ENCODE peak calls at places on chromosomes 13 and 19, in seven cellular contexts. O is cardiac muscle cell; I is fibroblast of lung; T is heart right ventricle; P is tibial nerve; M is GM12878; K is CD4-positive, alpha-beta T cell. F is an unnamed sample.

GRCh38 chr13:50156140-50156539 is 140.9 kb downstream of the KCNRG start:
- DNase-seq in O (no peak), I (peak), T (no peak), P (no peak), M (no peak), K (no peak), F (no peak)

GRCh38 chr13:33213797-33214196 is 71.8 kb downstream of the STARD13 start:
- DNase-seq in O (no peak), I (peak), T (no peak), P (no peak), M (no peak), K (no peak), F (no peak)

GRCh38 chr13:40422588-40423235 is 243.7 kb downstream of the FOXO1 start:
- DNase-seq in O (no peak), I (no peak), T (no peak), P (no peak), M (no peak), K (no peak), F (no peak)

GRCh38 chr19:38557205-38557799 is 60.5 kb downstream of the MAP4K1 start:
- DNase-seq in O (no peak), I (no peak), T (no peak), P (no peak), M (peak), K (no peak), F (no peak)

GRCh38 chr13:61410669-61411297 is 4.9 kb downstream of the PCDH20 start:
- DNase-seq in O (peak), I (peak), T (no peak), P (no peak), M (no peak), K (no peak), F (no peak)

GRCh38 chr13:113187263-113187669 is 21.2 kb downstream of the PCID2 start:
- DNase-seq in O (no peak), I (peak), T (peak), P (peak), M (no peak), K (no peak), F (peak)

GRCh38 chr13:60226507-60226906 is 62.8 kb upstream of the DIAPH3 start:
- DNase-seq in O (peak), I (peak), T (no peak), P (no peak), M (no peak), K (no peak), F (no peak)

GRCh38 chr19:23283925-23284324 is 33.7 kb upstream of the ZNF724 start:
- DNase-seq in O (peak), I (peak), T (peak), P (peak), M (no peak), K (peak), F (peak)

GRCh38 chr13:46743191-46743590 is 53.8 kb downstream of the ESD start:
- DNase-seq in O (no peak), I (no peak), T (no peak), P (no peak), M (no peak), K (no peak), F (no peak)

GRCh38 chr13:51803018-51803417 is 945 bp downstream of the DHRS12 start:
- DNase-seq in O (no peak), I (no peak), T (no peak), P (no peak), M (no peak), K (no peak), F (no peak)

GRCh38 chr13:110700186-110700585 is 5.7 kb downstream of the CARS2 start:
- DNase-seq in O (no peak), I (no peak), T (no peak), P (no peak), M (no peak), K (no peak), F (no peak)

GRCh38 chr13:19661561-19661960 is 28.1 kb downstream of the MPHOSPH8 start:
- DNase-seq in O (no peak), I (no peak), T (no peak), P (no peak), M (no peak), K (no peak), F (no peak)

DNA sequence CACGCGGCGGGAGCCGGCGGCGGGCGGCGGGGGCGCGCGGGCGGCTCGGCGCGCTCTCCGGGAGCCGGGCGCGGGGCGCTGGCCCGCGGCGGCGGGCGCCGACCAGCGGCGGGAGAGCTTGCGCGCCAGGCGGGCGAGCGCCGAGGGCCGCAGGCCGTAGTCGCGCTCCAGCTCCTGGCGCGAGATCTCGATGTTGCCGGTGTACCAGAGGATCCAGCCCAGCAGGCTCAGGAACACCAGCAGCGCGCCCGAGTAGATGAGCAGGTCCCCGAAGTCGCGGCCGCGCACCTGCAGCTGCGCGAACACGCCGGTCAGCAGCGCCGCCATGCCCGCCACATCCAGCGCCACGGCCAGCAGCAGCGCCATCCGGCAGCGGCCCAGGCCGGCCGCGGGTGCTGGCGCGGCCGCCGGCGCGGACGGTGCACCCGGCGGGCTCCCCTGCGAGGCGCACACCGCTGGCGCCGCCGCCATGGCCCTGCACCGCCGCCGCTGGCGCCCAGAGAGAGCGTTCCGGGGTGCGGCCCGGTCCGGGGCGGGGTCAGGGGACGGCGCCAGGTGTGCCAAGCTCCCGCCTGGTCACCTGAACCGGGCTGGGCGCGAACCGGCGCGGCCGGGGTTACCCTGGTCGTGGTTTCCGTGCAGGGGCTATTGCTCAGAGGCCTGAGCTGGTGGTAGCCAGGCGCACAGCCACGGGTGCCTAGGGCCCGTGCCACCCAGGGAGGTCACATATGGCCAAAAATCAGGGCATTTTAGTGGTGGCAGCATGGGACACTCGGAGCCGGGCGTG is at the start of gene TMEM238:
- DNase-seq in O (peak), I (peak), T (peak), P (no peak), M (no peak), K (peak), F (peak)
- TF ChIP-seq CTCF in O (no peak), I (no peak), T (no peak), P (peak), M (peak), K (no peak), F (peak)

DNA sequence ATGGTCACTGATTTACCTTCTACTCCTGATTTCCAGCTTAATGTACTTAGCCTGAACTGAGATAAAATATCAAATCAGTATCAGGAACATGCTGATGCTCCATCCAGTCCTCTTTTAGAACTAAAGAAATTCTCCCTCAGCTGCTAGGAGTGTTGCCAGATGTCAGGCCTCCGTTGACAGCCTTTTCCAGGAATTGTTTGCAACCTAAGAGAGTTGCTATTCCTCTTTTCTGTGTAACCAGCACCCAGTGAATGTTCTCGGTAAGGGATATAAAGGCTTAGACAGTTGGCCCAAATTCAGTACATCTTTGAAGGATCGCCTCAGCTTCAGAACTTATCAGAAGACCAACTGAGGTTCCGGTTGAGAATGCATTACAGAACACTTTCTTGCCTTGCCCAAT is 559.0 kb downstream of the PCDH17 start:
- DNase-seq in O (peak), I (no peak), T (no peak), P (no peak), M (no peak), K (no peak), F (no peak)
- H3K27ac ChIP-seq in O (no peak), I (no peak), T (no peak), P (no peak), M (no peak), K (no peak), F (no peak)

GRCh38 chr13:28658539-28658795 is 463 bp upstream of the POMP start:
- DNase-seq in O (no peak), I (no peak), T (no peak), P (no peak), M (no peak), K (no peak), F (no peak)

GRCh38 chr13:28659611-28659970 is 661 bp downstream of the POMP start:
- DNase-seq in O (no peak), I (peak), T (no peak), P (no peak), M (no peak), K (no peak), F (no peak)

GRCh38 chr13:28657784-28658538 is 969 bp upstream of the POMP start:
- DNase-seq in O (no peak), I (peak), T (no peak), P (no peak), M (peak), K (no peak), F (no peak)

GRCh38 chr13:28655566-28655965 is 3.4 kb upstream of the POMP start:
- DNase-seq in O (no peak), I (peak), T (no peak), P (no peak), M (no peak), K (no peak), F (no peak)

DNA sequence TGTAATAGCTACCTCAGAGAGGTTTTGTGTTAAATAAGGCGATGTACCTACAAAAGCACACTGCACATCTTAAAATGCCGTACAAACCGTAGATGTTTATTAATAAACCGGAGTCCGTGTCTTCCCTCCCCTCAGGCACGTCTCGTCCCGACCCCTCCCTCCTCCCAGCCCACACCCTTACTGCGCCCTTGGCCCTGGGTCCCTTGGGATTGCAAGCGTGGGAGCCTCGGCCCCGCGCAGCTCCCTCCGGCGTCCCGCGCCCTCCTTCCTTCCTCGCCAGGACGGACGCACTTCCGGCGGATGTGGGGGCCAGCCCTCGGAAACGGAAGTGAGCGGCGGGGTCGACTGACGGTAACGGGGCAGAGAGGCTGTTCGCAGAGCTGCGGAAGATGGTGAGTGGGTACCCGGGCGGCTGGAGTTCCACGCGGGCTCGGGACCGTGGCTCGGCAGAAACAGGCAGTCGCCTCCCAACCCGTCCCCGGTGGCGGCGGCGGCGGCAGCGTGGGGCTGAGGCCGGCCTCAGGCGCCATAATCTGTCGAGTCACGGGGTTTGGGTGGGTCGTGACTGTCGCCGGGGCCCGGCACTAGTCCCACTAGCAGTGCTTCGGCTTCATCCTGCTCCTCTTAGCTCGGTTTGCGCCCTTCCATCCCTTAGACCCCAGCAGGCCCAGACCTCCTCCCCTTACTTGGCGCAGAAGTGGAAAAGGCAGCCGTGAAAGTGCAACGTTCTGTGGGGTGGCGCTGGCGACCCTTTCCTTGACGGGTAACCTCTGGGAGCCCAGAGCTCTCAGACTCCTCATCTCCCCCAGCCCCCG is at the start of gene POMP:
- DNase-seq in O (peak), I (peak), T (peak), P (peak), M (peak), K (peak), F (peak)
- TF ChIP-seq CTCF in O (no peak), I (no peak), T (no peak), P (no peak), M (no peak), K (no peak), F (no peak)

DNA sequence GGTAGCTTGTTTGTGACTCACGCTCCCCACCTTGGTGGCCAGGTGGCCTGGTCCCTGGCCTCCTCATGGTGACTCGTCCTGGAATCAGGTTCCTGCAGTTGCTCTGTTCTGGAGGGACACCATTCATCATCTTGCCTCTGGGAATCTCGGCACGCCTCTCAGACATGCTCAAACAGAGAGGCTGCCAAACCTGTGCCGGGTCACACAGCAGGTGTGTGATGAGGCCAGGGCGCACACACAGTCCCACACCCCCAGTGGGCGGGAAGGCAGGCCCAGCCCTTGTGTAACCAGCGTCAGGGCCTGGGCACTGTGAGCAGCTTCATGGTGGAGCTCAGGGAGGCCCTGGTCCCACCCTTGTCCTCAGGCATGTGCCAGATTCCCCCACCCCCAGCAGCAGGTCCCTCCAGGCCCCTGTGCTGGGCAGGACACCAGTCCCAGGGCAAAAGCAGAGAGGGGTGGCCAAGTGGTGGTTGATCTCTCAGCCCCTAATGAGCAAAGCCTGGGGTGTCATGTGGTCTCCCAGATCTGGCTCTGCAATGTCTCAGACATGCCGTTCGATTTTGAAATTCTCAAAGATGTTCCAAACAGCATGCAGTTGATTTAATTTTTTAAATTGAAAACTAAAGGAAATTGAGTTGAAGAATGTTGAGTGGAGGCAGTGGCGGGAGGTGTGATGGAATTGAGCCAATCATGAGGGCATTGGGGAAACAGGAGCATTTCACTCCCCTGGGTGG is 12.1 kb downstream of the CEBPA start:
- DNase-seq in O (no peak), I (no peak), T (no peak), P (no peak), M (no peak), K (no peak), F (no peak)
- H3K27ac ChIP-seq in O (no peak), I (no peak), T (no peak), P (no peak), M (no peak), K (no peak), F (no peak)

GRCh38 chr13:105982219-105982618 is 553.2 kb downstream of the EFNB2 start:
- DNase-seq in O (peak), I (no peak), T (no peak), P (no peak), M (no peak), K (no peak), F (no peak)
- TF ChIP-seq CTCF in O (peak), I (no peak), T (no peak), P (no peak), M (no peak), K (no peak), F (no peak)

GRCh38 chr19:50931023-50931422 is 19.8 kb upstream of the KLK4 start:
- DNase-seq in O (no peak), I (no peak), T (no peak), P (no peak), M (no peak), K (no peak), F (no peak)

GRCh38 chr19:50928841-50929240 is 17.6 kb upstream of the KLK4 start:
- DNase-seq in O (no peak), I (no peak), T (no peak), P (no peak), M (no peak), K (no peak), F (no peak)

GRCh38 chr19:50932690-50933083 is 20.2 kb downstream of the KLK5 start:
- DNase-seq in O (no peak), I (no peak), T (no peak), P (no peak), M (no peak), K (no peak), F (no peak)

GRCh38 chr19:50932018-50932689 is 20.7 kb downstream of the KLK5 start:
- DNase-seq in O (no peak), I (no peak), T (no peak), P (no peak), M (no peak), K (no peak), F (no peak)

GRCh38 chr19:50933640-50934039 is 19.2 kb downstream of the KLK5 start:
- DNase-seq in O (no peak), I (peak), T (no peak), P (no peak), M (no peak), K (no peak), F (no peak)
- H3K27ac ChIP-seq in O (no peak), I (no peak), T (no peak), P (no peak), M (no peak), K (no peak), F (no peak)

GRCh38 chr19:5117421-5117820 is 148.5 kb downstream of the KDM4B start:
- DNase-seq in O (no peak), I (no peak), T (no peak), P (no peak), M (no peak), K (no peak), F (no peak)
- TF ChIP-seq CTCF in O (no peak), I (no peak), T (no peak), P (no peak), M (no peak), K (no peak), F (no peak)

F was measured in psoas muscle.